ENCODE peak calls at places on chromosomes 7 and 10, in four cellular contexts. U is fibroblast of the aortic adventitia, R is fibroblast of lung, B is neural progenitor cell. C is an unnamed sample.

GRCh38 chr10:120456626-120457430 is at the start of gene PLPP4:
- DNase-seq in B (peak; percentile 78), U (peak; percentile 30), R (peak; percentile 58), C (peak; percentile 58)

GRCh38 chr7:151869968-151870918 is 6.7 kb downstream of the PRKAG2 start:
- DNase-seq in U (no peak), R (no peak), B (no peak), C (no peak)

GRCh38 chr10:92693534-92693893 is 3.8 kb downstream of the HHEX start:
- DNase-seq in R (no peak), B (no peak), U (no peak), C (no peak)

GRCh38 chr7:142611566-142612250 is 137.6 kb upstream of the PRSS1 start:
- DNase-seq in R (no peak), U (no peak), B (no peak), C (no peak)

GRCh38 chr10:42932735-42933453 is 144.0 kb upstream of the RET start:
- DNase-seq in R (no peak), U (no peak), B (peak; percentile 87), C (no peak)

GRCh38 chr7:51279391-51280023 is 37.1 kb downstream of the COBL start:
- DNase-seq in R (no peak), B (no peak), U (no peak), C (no peak)

GRCh38 chr7:22781230-22781711 is 41.4 kb downstream of the TOMM7 start:
- DNase-seq in B (no peak), U (peak; percentile 89), R (peak; percentile 99), C (peak; percentile 66)

GRCh38 chr7:151437163-151437553 is 2.8 kb downstream of the CRYGN start:
- DNase-seq in B (no peak), R (no peak), U (no peak), C (no peak)

GRCh38 chr7:118949031-118949430 is 724.5 kb downstream of the ANKRD7 start:
- DNase-seq in U (no peak), B (no peak), R (peak; percentile 30), C (peak; percentile 8)

GRCh38 chr10:118108194-118109026 is 61.7 kb upstream of the RAB11FIP2 start:
- DNase-seq in B (peak; percentile 45), R (peak; percentile 40), U (no peak), C (peak; percentile 50)

GRCh38 chr10:47368431-47369180 is 15.5 kb downstream of the ZNF488 start:
- DNase-seq in B (no peak), U (no peak), R (no peak), C (no peak)

GRCh38 chr10:85596389-85596788 is 770.2 kb downstream of the GRID1 start:
- DNase-seq in R (no peak), B (no peak), U (no peak), C (no peak)

GRCh38 chr10:68221196-68221595 is 10.7 kb downstream of the ATOH7 start:
- DNase-seq in U (peak; percentile 28), R (no peak), B (no peak), C (no peak)

GRCh38 chr7:43110790-43111362 is 1.6 kb upstream of the HECW1 start:
- DNase-seq in U (no peak), R (no peak), B (no peak), C (no peak)

GRCh38 chr7:92058040-92058439 is 76.2 kb downstream of the CYP51A1 start:
- DNase-seq in U (no peak), B (no peak), R (peak; percentile 7), C (no peak)

GRCh38 chr7:28999421-28999820 is 41.3 kb upstream of the TRIL start:
- DNase-seq in U (no peak), B (no peak), R (no peak), C (no peak)
- H3K4me3 ChIP-seq in U (no peak overlapping the region), B (no peak overlapping the region), R (no peak overlapping the region), C (no peak overlapping the region)

DNA sequence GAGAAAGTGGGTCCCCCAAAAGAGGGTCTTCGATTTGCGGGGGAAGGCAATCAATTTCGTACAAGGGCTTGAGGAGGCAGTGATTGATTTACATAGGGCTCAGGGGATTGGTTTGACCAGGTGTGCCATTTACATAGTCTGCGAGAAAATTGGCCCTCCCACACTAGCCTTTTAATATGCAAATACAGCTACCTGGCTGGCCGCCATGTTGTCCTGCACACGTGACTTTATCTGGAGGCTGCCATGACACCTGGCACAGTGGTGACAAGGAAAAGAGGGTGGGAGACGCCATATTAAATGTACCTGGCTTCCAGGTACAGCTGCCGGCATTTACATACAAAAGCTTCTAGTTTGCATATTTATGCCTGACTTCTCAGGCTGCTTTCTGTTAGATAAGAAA is 1577.2 kb upstream of the LRRTM3 start:
- DNase-seq in U (no peak), B (no peak), R (no peak), C (no peak)
- H3K4me3 ChIP-seq in U (no peak overlapping the region), B (no peak overlapping the region), R (no peak overlapping the region), C (no peak overlapping the region)

GRCh38 chr7:149414745-149415390 is 46.0 kb downstream of the ZNF777 start:
- DNase-seq in U (peak; percentile 61), B (peak; percentile 88), R (peak; percentile 84), C (peak; percentile 81)
- H3K4me3 ChIP-seq in U (peak overlapping the region; percentile 25), B (peak overlapping the region; percentile 52), R (peak overlapping the region; percentile 35), C (peak overlapping the region; percentile 39)

GRCh38 chr10:79246606-79247275 is 100.5 kb upstream of the PPIF start:
- DNase-seq in B (no peak), U (peak; percentile 89), R (peak; percentile 47), C (no peak)
- H3K4me3 ChIP-seq in B (no peak overlapping the region), U (no peak overlapping the region), R (no peak overlapping the region), C (no peak overlapping the region)

DNA sequence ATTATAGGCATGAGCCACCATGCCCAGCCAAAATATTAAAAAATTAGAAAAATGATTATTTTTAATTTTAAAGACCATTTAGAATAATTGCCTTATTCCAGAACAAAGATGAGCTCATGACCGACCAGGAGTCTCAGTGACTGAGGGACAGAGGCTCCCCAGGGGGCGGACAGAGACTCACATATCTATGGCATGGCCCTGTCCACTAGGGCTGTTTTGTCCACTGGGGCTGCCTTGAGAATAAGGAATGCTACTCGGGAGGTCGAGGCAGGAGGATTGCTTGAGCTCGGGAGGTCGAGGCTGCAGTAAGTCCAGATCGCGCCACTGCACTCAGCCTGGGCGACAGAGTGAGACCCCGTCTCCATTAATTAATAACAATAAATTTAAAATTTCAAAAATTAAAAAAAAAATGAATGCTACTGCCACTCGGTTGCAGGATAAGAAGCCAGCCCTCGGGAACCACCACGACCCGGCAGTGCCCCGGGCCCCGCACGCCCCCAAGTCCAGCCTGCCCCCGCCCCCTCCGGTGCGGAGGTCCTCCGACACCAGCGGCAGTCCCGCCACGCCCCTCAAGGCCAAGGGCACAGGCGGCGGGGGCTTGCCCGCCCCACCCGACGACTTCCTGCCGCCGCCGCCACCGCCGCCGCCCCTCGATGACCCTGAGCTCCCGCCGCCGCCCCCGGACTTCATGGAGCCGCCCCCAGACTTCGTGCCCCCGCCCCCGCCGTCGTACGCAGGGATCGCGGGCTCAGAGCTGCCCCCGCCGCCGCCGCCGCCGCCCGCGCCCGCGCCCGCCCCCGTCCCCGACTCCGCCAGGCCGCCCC is 128.6 kb downstream of the APBB1IP start:
- DNase-seq in R (no peak), U (no peak), B (peak; percentile 48), C (no peak)
- H3K4me3 ChIP-seq in R (peak overlapping the region; percentile 40), U (no peak overlapping the region), B (peak overlapping the region; percentile 54), C (peak overlapping the region; percentile 29)

C was measured in astrocyte of the spinal cord.